ENCODE peak calls at places on chromosomes 11 and 22, in seven cellular contexts. W is HCT116, Y is neural progenitor cell, E is PC-3, J is GM23248, A is hepatocyte, I is MM.1S. H is an unnamed sample.

GRCh38 chr11:101775033-101775432 is 139.8 kb upstream of the CEP126 start:
- DNase-seq in W (no peak), Y (no peak), E (peak), J (no peak), A (peak), I (no peak), H (no peak)

GRCh38 chr22:17579535-17579981 is 16.3 kb downstream of the SLC25A18 start:
- DNase-seq in W (no peak), Y (no peak), E (no peak), J (no peak), A (no peak), I (no peak), H (no peak)

GRCh38 chr11:90288207-90288821 is 65.5 kb upstream of the CHORDC1 start:
- DNase-seq in W (peak), Y (peak), E (peak), J (peak), A (peak), I (peak), H (peak)

GRCh38 chr11:94803491-94803890 is 35.3 kb downstream of the AMOTL1 start:
- DNase-seq in W (no peak), Y (no peak), E (no peak), J (peak), A (no peak), I (no peak), H (no peak)

GRCh38 chr11:33457948-33458347 is 200.8 kb downstream of the HIPK3 start:
- DNase-seq in W (no peak), Y (no peak), E (no peak), J (no peak), A (no peak), I (no peak), H (no peak)

GRCh38 chr22:31230155-31230870 is 18.2 kb downstream of the LIMK2 start:
- DNase-seq in W (no peak), Y (no peak), E (no peak), J (peak), A (no peak), I (no peak), H (no peak)

GRCh38 chr11:31442086-31442485 is 67.3 kb downstream of the IMMP1L start:
- DNase-seq in W (no peak), Y (peak), E (peak), J (no peak), A (no peak), I (no peak), H (no peak)

GRCh38 chr11:126585388-126586302 is 230.2 kb downstream of the ST3GAL4 start:
- DNase-seq in W (no peak), Y (peak), E (peak), J (peak), A (peak), I (no peak), H (no peak)

GRCh38 chr22:46941958-46942815 is 179.7 kb downstream of the TBC1D22A start:
- DNase-seq in W (no peak), Y (no peak), E (no peak), J (no peak), A (peak), I (no peak), H (no peak)

GRCh38 chr22:42893366-42894150 is 36.5 kb upstream of the ARFGAP3 start:
- DNase-seq in W (no peak), Y (no peak), E (no peak), J (no peak), A (no peak), I (no peak), H (no peak)

GRCh38 chr22:42897960-42898359 is 40.9 kb upstream of the ARFGAP3 start:
- DNase-seq in W (no peak), Y (no peak), E (no peak), J (no peak), A (no peak), I (no peak), H (no peak)

GRCh38 chr22:42895087-42895486 is 38.0 kb upstream of the ARFGAP3 start:
- DNase-seq in W (no peak), Y (no peak), E (no peak), J (no peak), A (no peak), I (no peak), H (peak)

GRCh38 chr22:42892571-42893316 is 35.7 kb upstream of the ARFGAP3 start:
- DNase-seq in W (no peak), Y (no peak), E (no peak), J (no peak), A (no peak), I (no peak), H (no peak)

GRCh38 chr22:42895541-42895981 is 38.5 kb upstream of the ARFGAP3 start:
- DNase-seq in W (no peak), Y (no peak), E (no peak), J (no peak), A (no peak), I (no peak), H (no peak)
- H3K27ac ChIP-seq in W (no peak), Y (no peak), E (no peak), J (no peak), A (no peak), I (no peak), H (peak)

GRCh38 chr11:109864161-109864661 is 229.0 kb upstream of the ZC3H12C start:
- DNase-seq in W (peak), Y (no peak), E (peak), J (peak), A (peak), I (no peak), H (no peak)
- TF ChIP-seq EZH2phosphoT487 in W (no peak), Y (no peak), E (no peak), J (no peak), A (no peak), I (no peak), H (no peak)

DNA sequence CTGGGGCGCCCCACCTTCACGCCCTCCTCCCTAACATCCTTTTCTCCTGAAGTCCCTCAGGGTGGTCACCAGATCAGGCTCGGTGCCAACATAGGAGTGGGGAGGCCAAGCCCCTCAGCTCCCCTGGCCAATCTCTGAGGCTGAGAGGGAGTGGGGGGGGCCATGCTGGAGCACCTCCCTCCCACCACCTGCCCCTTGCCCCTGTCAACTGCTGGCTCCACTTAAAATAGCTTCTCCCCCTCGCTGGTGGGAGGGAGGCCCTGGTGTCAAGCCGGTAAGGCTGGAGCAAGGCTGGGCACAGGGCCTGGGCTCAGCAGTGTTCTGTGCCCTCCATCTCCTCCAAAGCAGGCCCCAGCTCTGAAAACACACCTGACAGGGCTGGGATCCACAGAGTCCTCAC is 4.9 kb downstream of the PLXNB2 start:
- DNase-seq in W (no peak), Y (no peak), E (no peak), J (peak), A (no peak), I (no peak), H (no peak)
- H3K27ac ChIP-seq in W (peak), Y (no peak), E (peak), J (peak), A (peak), I (no peak), H (no peak)

GRCh38 chr11:118921121-118921928 is 4.4 kb downstream of the BCL9L start:
- DNase-seq in W (no peak), Y (peak), E (peak), J (peak), A (peak), I (no peak), H (no peak)
- TF ChIP-seq EZH2phosphoT487 in W (no peak), Y (no peak), E (no peak), J (no peak), A (no peak), I (no peak), H (no peak)

GRCh38 chr11:27293500-27294417 is 69.3 kb downstream of the CCDC34 start:
- DNase-seq in W (no peak), Y (no peak), E (peak), J (peak), A (no peak), I (no peak), H (no peak)
- H3K27ac ChIP-seq in W (no peak), Y (no peak), E (peak), J (peak), A (peak), I (no peak), H (no peak)

GRCh38 chr11:46278387-46279173 is 1.1 kb downstream of the CREB3L1 start:
- DNase-seq in W (no peak), Y (peak), E (no peak), J (peak), A (peak), I (no peak), H (no peak)

GRCh38 chr11:46275964-46276641 is 1.4 kb upstream of the CREB3L1 start:
- DNase-seq in W (no peak), Y (no peak), E (no peak), J (no peak), A (peak), I (no peak), H (no peak)

GRCh38 chr11:46277623-46278386 is at the start of gene CREB3L1:
- DNase-seq in W (no peak), Y (peak), E (no peak), J (peak), A (peak), I (no peak), H (no peak)

GRCh38 chr11:46279393-46280099 is 2.1 kb downstream of the CREB3L1 start:
- DNase-seq in W (no peak), Y (peak), E (peak), J (peak), A (peak), I (no peak), H (no peak)

GRCh38 chr11:46277313-46277622 is 194 bp upstream of the CREB3L1 start:
- DNase-seq in W (no peak), Y (no peak), E (peak), J (peak), A (peak), I (no peak), H (no peak)
- TF ChIP-seq EZH2phosphoT487 in W (no peak), Y (no peak), E (no peak), J (no peak), A (no peak), I (no peak), H (no peak)

GRCh38 chr22:23012081-23012622 is 58.2 kb upstream of the GNAZ start:
- DNase-seq in W (no peak), Y (no peak), E (no peak), J (no peak), A (no peak), I (peak), H (no peak)
- H3K27ac ChIP-seq in W (no peak), Y (no peak), E (no peak), J (no peak), A (no peak), I (no peak), H (no peak)

DNA sequence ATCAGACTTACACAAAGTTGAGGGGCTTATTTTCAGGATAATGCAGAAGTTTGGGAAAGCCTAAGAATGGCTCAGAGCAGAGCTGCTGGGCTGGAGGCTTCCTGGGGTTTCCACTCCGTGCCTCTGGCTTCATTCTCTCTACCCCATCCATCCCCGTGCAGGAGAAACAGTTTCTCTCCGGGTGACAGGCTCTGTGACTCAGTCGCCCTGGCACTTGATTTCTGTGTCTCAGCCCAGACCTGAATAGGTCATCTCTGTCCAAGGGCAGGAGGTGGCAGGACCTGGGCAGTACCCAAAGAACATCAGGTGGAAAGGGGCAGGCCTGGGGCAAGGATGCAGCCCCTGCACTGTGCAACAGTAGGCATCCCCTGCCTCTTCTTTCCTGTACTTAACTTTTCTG is 38.4 kb upstream of the RTL6 start:
- DNase-seq in W (no peak), Y (no peak), E (no peak), J (peak), A (no peak), I (no peak), H (no peak)
- TF ChIP-seq EZH2phosphoT487 in W (no peak), Y (no peak), E (no peak), J (no peak), A (no peak), I (no peak), H (no peak)

DNA sequence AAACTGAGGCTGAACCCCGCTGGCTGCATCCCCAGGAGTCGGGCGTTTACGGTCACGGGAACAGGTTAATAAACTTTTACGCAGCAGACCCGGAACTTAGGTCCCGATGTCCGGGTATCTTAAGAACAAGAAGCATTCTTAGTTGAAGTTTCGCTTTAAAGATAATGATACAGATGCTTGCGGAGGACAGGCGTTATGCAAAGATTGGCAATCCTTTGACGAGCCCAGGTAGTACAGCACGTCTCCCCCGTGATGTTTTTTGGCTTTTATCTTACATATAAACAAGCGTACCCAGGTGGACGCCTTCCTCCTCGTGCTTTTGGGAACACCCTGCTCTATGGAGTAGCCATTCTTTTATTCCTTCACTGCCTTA is 869 bp upstream of the TOLLIP start:
- DNase-seq in W (no peak), Y (no peak), E (no peak), J (no peak), A (no peak), I (peak), H (peak)
- H3K27ac ChIP-seq in W (peak), Y (no peak), E (peak), J (peak), A (peak), I (peak), H (peak)